ENCODE peak calls at places on chromosome 10, in four cellular contexts. R, U, M and Z are unnamed samples.

GRCh38 chr10:35735412-35735811 is 93.3 kb upstream of the FZD8 start:
- DNase-seq in R (peak; percentile 86), U (no peak), M (no peak), Z (no peak)

GRCh38 chr10:49163741-49164140 is 24.4 kb downstream of the TMEM273 start:
- DNase-seq in R (peak; percentile 96), U (no peak), M (no peak), Z (no peak)

GRCh38 chr10:122190151-122190550 is 80.9 kb upstream of the BTBD16 start:
- DNase-seq in R (no peak), U (no peak), M (no peak), Z (no peak)

GRCh38 chr10:73529089-73529832 is 33.4 kb upstream of the PPP3CB start:
- DNase-seq in R (peak; percentile 81), U (peak; percentile 58), M (peak; percentile 20), Z (peak; percentile 81)

GRCh38 chr10:8133146-8133545 is 78.7 kb downstream of the GATA3 start:
- DNase-seq in R (no peak), U (no peak), M (peak; percentile 80), Z (no peak)

GRCh38 chr10:18615618-18616017 is 35.8 kb downstream of the NSUN6 start:
- DNase-seq in R (no peak), U (no peak), M (no peak), Z (no peak)

GRCh38 chr10:3104251-3104918 is 37.0 kb downstream of the PFKP start:
- DNase-seq in R (no peak), U (no peak), M (no peak), Z (no peak)

GRCh38 chr10:32207544-32207943 is 139.4 kb downstream of the EPC1 start:
- DNase-seq in R (peak; percentile 28), U (peak; percentile 51), M (no peak), Z (peak; percentile 65)

GRCh38 chr10:32244421-32245207 is 102.3 kb downstream of the EPC1 start:
- DNase-seq in R (no peak), U (no peak), M (no peak), Z (no peak)

GRCh38 chr10:23439920-23440875 is 1.3 kb downstream of the OTUD1 start:
- DNase-seq in R (peak; percentile 37), U (peak; percentile 14), M (no peak), Z (no peak)

GRCh38 chr10:18545626-18546025 is 105.8 kb downstream of the NSUN6 start:
- DNase-seq in R (peak; percentile 51), U (no peak), M (no peak), Z (no peak)

GRCh38 chr10:77823811-77824542 is 102.6 kb downstream of the DLG5 start:
- DNase-seq in R (no peak), U (no peak), M (no peak), Z (no peak)

GRCh38 chr10:46516660-46517416 is 39.6 kb downstream of the GPRIN2 start:
- DNase-seq in R (peak; percentile 96), U (peak; percentile 97), M (no peak), Z (no peak)

GRCh38 chr10:90319188-90319914 is 538.5 kb downstream of the HTR7 start:
- DNase-seq in R (peak; percentile 94), U (peak; percentile 56), M (peak; percentile 48), Z (no peak)

GRCh38 chr10:103598654-103599115 is 105.2 kb downstream of the NEURL1 start:
- DNase-seq in R (peak; percentile 82), U (peak; percentile 95), M (no peak), Z (peak; percentile 70)

GRCh38 chr10:28431139-28431538 is 101.8 kb upstream of the WAC start:
- DNase-seq in R (no peak), U (no peak), M (no peak), Z (no peak)

GRCh38 chr10:15197276-15197675 is 28.8 kb upstream of the NMT2 start:
- DNase-seq in R (peak; percentile 67), U (no peak), M (no peak), Z (no peak)

DNA sequence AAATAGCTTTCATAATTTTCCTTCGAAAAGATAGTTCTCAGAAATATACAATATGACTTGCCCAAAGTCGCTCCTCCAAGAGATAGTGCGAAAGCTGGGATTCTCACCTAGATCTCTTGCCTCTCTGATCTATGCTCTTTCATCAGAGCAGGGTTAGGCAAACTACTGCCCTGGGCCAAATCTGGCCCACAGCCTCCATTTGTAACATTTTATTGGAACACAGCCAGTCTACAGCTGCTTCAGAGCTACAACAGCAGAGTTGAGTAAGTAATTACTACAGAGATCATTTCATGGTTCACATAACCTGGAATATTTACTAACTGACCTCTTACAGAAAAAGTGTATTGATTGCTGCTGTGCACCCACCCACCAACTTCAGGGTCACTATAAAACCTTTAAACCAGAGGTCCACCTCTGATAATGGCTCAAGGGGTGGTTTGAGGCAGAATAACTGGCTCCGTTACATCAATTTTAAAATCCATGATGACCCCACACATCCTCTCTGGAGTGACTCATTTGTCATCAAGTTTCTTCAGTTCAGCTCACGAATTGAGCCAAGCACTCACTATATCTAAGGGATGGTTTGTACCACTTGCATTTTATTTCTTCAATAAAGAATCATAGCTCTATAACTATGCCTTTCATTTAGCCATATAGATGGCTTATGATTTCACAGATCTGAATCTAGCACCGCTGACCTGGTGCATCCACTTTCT is 1019.0 kb downstream of the XPNPEP1 start:
- DNase-seq in R (no peak), U (no peak), M (no peak), Z (no peak)
- TF ChIP-seq CEBPB in R (no peak), U (no peak), M (no peak), Z (no peak)

GRCh38 chr10:88693392-88694020 is 12.5 kb upstream of the LIPK start:
- DNase-seq in R (no peak), U (no peak), M (no peak), Z (peak; percentile 4)
- TF ChIP-seq RCOR1 in R (no peak), U (no peak), M (no peak), Z (no peak)

GRCh38 chr10:30233186-30233958 is 115.7 kb downstream of the MTPAP start:
- DNase-seq in R (peak; percentile 56), U (no peak), M (no peak), Z (no peak)

GRCh38 chr10:30231709-30232108 is 117.4 kb downstream of the MTPAP start:
- DNase-seq in R (no peak), U (no peak), M (no peak), Z (no peak)

GRCh38 chr10:30228638-30229037 is 120.4 kb downstream of the MTPAP start:
- DNase-seq in R (no peak), U (no peak), M (no peak), Z (no peak)

GRCh38 chr10:30231071-30231652 is 117.9 kb downstream of the MTPAP start:
- DNase-seq in R (no peak), U (no peak), M (no peak), Z (no peak)

GRCh38 chr10:30227481-30227880 is 121.6 kb downstream of the MTPAP start:
- DNase-seq in R (no peak), U (no peak), M (no peak), Z (no peak)
- TF ChIP-seq CEBPB in R (no peak), U (no peak), M (no peak), Z (no peak)

GRCh38 chr10:95457319-95457886 is 103.8 kb downstream of the SORBS1 start:
- DNase-seq in R (no peak), U (no peak), M (no peak), Z (no peak)
- TF ChIP-seq RCOR1 in R (no peak), U (no peak), M (no peak), Z (no peak)

GRCh38 chr10:99276848-99277486 is 41.3 kb upstream of the HPSE2 start:
- DNase-seq in R (peak; percentile 2), U (peak; percentile 13), M (no peak), Z (peak; percentile 23)
- TF ChIP-seq CEBPB in R (no peak), U (no peak), M (no peak), Z (no peak)